ENCODE peak calls at places on chromosomes 7 and 10, in eight cellular contexts. One of them, this sample, is unnamed.

GRCh38 chr10:112852308-112852707 is 97.7 kb upstream of the TCF7L2 start:
- DNase-seq in hypothalamus: no peak
- DNase-seq in posterior cingulate gyrus: no peak
- DNase-seq in HuH-7.5: no peak
- DNase-seq in MV-4-11: peak; percentile 98
- DNase-seq in adrenal gland: peak; percentile 54
- DNase-seq in DMS53: no peak
- DNase-seq in astrocyte: no peak
- DNase-seq in this sample: peak; percentile 29

GRCh38 chr7:135213831-135214230 is 2.5 kb upstream of the WDR91 start:
- DNase-seq in HuH-7.5: no peak
- DNase-seq in adrenal gland: no peak
- DNase-seq in astrocyte: no peak
- DNase-seq in DMS53: no peak
- DNase-seq in hypothalamus: no peak
- DNase-seq in MV-4-11: no peak
- DNase-seq in posterior cingulate gyrus: no peak
- DNase-seq in this sample: no peak

GRCh38 chr10:100103581-100103980 is 21.9 kb upstream of the CPN1 start:
- DNase-seq in astrocyte: no peak
- DNase-seq in hypothalamus: no peak
- DNase-seq in DMS53: no peak
- DNase-seq in adrenal gland: no peak
- DNase-seq in MV-4-11: no peak
- DNase-seq in HuH-7.5: no peak
- DNase-seq in posterior cingulate gyrus: no peak
- DNase-seq in this sample: no peak

GRCh38 chr10:103166527-103166926 is 26.5 kb downstream of the NT5C2 start:
- DNase-seq in posterior cingulate gyrus: no peak
- DNase-seq in astrocyte: no peak
- DNase-seq in MV-4-11: peak; percentile 23
- DNase-seq in DMS53: no peak
- DNase-seq in HuH-7.5: no peak
- DNase-seq in hypothalamus: no peak
- DNase-seq in adrenal gland: no peak
- DNase-seq in this sample: no peak

GRCh38 chr7:80609732-80610131 is 28.7 kb upstream of the CD36 start:
- DNase-seq in HuH-7.5: no peak
- DNase-seq in astrocyte: no peak
- DNase-seq in MV-4-11: no peak
- DNase-seq in posterior cingulate gyrus: no peak
- DNase-seq in adrenal gland: no peak
- DNase-seq in hypothalamus: no peak
- DNase-seq in DMS53: no peak
- DNase-seq in this sample: no peak

GRCh38 chr10:79361721-79362397 is 14.6 kb downstream of the PPIF start:
- DNase-seq in HuH-7.5: no peak
- DNase-seq in DMS53: no peak
- DNase-seq in adrenal gland: no peak
- DNase-seq in MV-4-11: peak; percentile 40
- DNase-seq in hypothalamus: no peak
- DNase-seq in astrocyte: no peak
- DNase-seq in posterior cingulate gyrus: no peak
- DNase-seq in this sample: no peak

GRCh38 chr7:69982197-69982596 is 383.9 kb downstream of the AUTS2 start:
- DNase-seq in HuH-7.5: no peak
- DNase-seq in adrenal gland: no peak
- DNase-seq in hypothalamus: no peak
- DNase-seq in MV-4-11: no peak
- DNase-seq in DMS53: peak; percentile 34
- DNase-seq in astrocyte: peak; percentile 56
- DNase-seq in posterior cingulate gyrus: no peak
- DNase-seq in this sample: no peak

GRCh38 chr7:30433082-30433481 is 45.5 kb downstream of the NOD1 start:
- DNase-seq in DMS53: no peak
- DNase-seq in hypothalamus: no peak
- DNase-seq in MV-4-11: peak; percentile 89
- DNase-seq in posterior cingulate gyrus: no peak
- DNase-seq in astrocyte: peak; percentile 72
- DNase-seq in adrenal gland: peak; percentile 83
- DNase-seq in HuH-7.5: no peak
- DNase-seq in this sample: peak; percentile 34

GRCh38 chr10:69866688-69867461 is 65.2 kb downstream of the COL13A1 start:
- DNase-seq in HuH-7.5: no peak
- DNase-seq in astrocyte: peak; percentile 86
- DNase-seq in MV-4-11: no peak
- DNase-seq in hypothalamus: no peak
- DNase-seq in DMS53: no peak
- DNase-seq in adrenal gland: peak; percentile 23
- DNase-seq in posterior cingulate gyrus: peak; percentile 72
- DNase-seq in this sample: peak; percentile 6

GRCh38 chr7:70700935-70701425 is 431.0 kb upstream of the GALNT17 start:
- DNase-seq in DMS53: no peak
- DNase-seq in hypothalamus: no peak
- DNase-seq in HuH-7.5: no peak
- DNase-seq in MV-4-11: no peak
- DNase-seq in posterior cingulate gyrus: no peak
- DNase-seq in adrenal gland: no peak
- DNase-seq in astrocyte: no peak
- DNase-seq in this sample: no peak

GRCh38 chr7:155643804-155644177 is 670 bp upstream of the RBM33 start:
- DNase-seq in HuH-7.5: peak; percentile 43
- DNase-seq in astrocyte: no peak
- DNase-seq in posterior cingulate gyrus: peak; percentile 89
- DNase-seq in MV-4-11: no peak
- DNase-seq in DMS53: peak; percentile 80
- DNase-seq in adrenal gland: no peak
- DNase-seq in hypothalamus: no peak
- DNase-seq in this sample: no peak

This sample was measured in hippocampal formation.